ENCODE peak calls at places on chromosomes 1 and 21, in six cellular contexts. R is GM12865, N is tibial artery, W is esophagus squamous epithelium, G is mucosa of descending colon, Y is psoas muscle. Q is an unnamed sample.
A peak's percentile ranks its signal among the peaks of the same experiment; 100 is the strongest.

GRCh38 chr1:54487571-54488050 is 60.4 kb upstream of the ACOT11 start:
- DNase-seq in N (peak; percentile 34), G (no peak), W (no peak), R (no peak), Y (peak; percentile 25), Q (no peak)

GRCh38 chr1:54163051-54163450 is 10.3 kb upstream of the CDCP2 start:
- DNase-seq in Y (no peak), N (no peak), W (no peak), G (peak; percentile 72), R (no peak), Q (no peak)

GRCh38 chr1:85579619-85580018 is 942 bp upstream of the CCN1 start:
- DNase-seq in N (no peak), W (no peak), G (no peak), R (no peak), Y (peak; percentile 27), Q (peak; percentile 87)

GRCh38 chr21:44946254-44947041 is 6.6 kb downstream of the SLX9 start:
- DNase-seq in N (no peak), R (no peak), W (no peak), Y (peak; percentile 15), G (no peak), Q (no peak)

GRCh38 chr1:28122183-28122582 is 33.8 kb upstream of the EYA3 start:
- DNase-seq in R (no peak), W (no peak), Y (no peak), G (no peak), N (no peak), Q (peak; percentile 54)

GRCh38 chr21:44498965-44499560 is 40.9 kb downstream of the KRTAP10-1 start:
- DNase-seq in W (no peak), Y (no peak), G (no peak), N (no peak), R (no peak), Q (no peak)

GRCh38 chr1:4729108-4729506 is 74.7 kb downstream of the AJAP1 start:
- DNase-seq in Y (no peak), W (no peak), R (no peak), G (no peak), N (no peak), Q (no peak)

GRCh38 chr1:221839794-221840395 is 98.0 kb upstream of the DUSP10 start:
- DNase-seq in W (no peak), G (peak; percentile 55), Y (peak; percentile 79), R (peak; percentile 93), N (peak; percentile 68), Q (peak; percentile 74)

GRCh38 chr1:42173155-42173933 is 8.8 kb upstream of the GUCA2A start:
- DNase-seq in Y (peak; percentile 64), N (no peak), G (peak; percentile 65), W (no peak), R (peak; percentile 59), Q (peak; percentile 34)

GRCh38 chr1:12600335-12600734 is 17.7 kb downstream of the DHRS3 start:
- DNase-seq in N (peak; percentile 89), G (peak; percentile 65), W (no peak), R (no peak), Y (peak; percentile 84), Q (no peak)

GRCh38 chr1:49765034-49765433 is 258.7 kb downstream of the AGBL4 start:
- DNase-seq in G (no peak), R (no peak), W (no peak), Y (no peak), N (no peak), Q (no peak)

GRCh38 chr1:97145321-97145956 is 423.9 kb downstream of the PTBP2 start:
- DNase-seq in W (no peak), G (no peak), Y (no peak), R (no peak), N (no peak), Q (peak; percentile 98)

GRCh38 chr1:45669859-45670655 is 16.3 kb downstream of the GPBP1L1 start:
- DNase-seq in G (no peak), N (no peak), Y (no peak), R (no peak), W (no peak), Q (peak; percentile 70)

GRCh38 chr1:52567943-52568342 is 15.1 kb upstream of the TUT4 start:
- DNase-seq in Y (no peak), W (no peak), R (no peak), G (no peak), N (no peak), Q (no peak)

GRCh38 chr1:234597894-234598293 is 12.1 kb downstream of the IRF2BP2 start:
- DNase-seq in R (peak; percentile 79), W (no peak), N (no peak), Y (no peak), G (no peak), Q (peak; percentile 59)

GRCh38 chr1:78797108-78797781 is 147.6 kb downstream of the IFI44 start:
- DNase-seq in G (no peak), W (no peak), Y (no peak), R (peak; percentile 3), N (no peak), Q (no peak)

GRCh38 chr1:67552336-67552759 is 122.1 kb upstream of the SERBP1 start:
- DNase-seq in W (no peak), N (no peak), G (peak; percentile 69), Y (no peak), R (no peak), Q (no peak)

GRCh38 chr1:172002725-172003345 is 161.5 kb downstream of the DNM3 start:
- DNase-seq in N (no peak), G (no peak), Y (no peak), R (peak; percentile 81), W (no peak), Q (peak; percentile 71)

GRCh38 chr1:246219508-246220030 is 287.5 kb downstream of the SMYD3 start:
- DNase-seq in Y (no peak), R (peak; percentile 64), W (no peak), N (no peak), G (no peak), Q (peak; percentile 21)

GRCh38 chr1:55814967-55815366 is 599.8 kb upstream of the USP24 start:
- DNase-seq in R (no peak), W (no peak), G (no peak), Y (no peak), N (no peak), Q (no peak)

GRCh38 chr1:172581779-172582178 is 48.8 kb downstream of the SUCO start:
- DNase-seq in N (no peak), G (no peak), R (no peak), Y (no peak), W (no peak), Q (peak; percentile 51)

GRCh38 chr1:32989160-32989894 is 24.7 kb upstream of the RNF19B start:
- DNase-seq in R (peak; percentile 65), N (peak; percentile 88), G (peak; percentile 65), Y (peak; percentile 72), W (no peak), Q (peak; percentile 97)

GRCh38 chr1:2192031-2192995 is 2.3 kb downstream of the FAAP20 start:
- DNase-seq in R (no peak), W (no peak), Y (no peak), G (no peak), N (no peak), Q (peak; percentile 83)

GRCh38 chr1:112386786-112387346 is 9.1 kb upstream of the CTTNBP2NL start:
- DNase-seq in G (no peak), Y (no peak), W (no peak), N (no peak), R (no peak), Q (no peak)

GRCh38 chr1:145837658-145838057 is 7.8 kb upstream of the NUDT17 start:
- DNase-seq in R (no peak), W (no peak), Y (no peak), G (no peak), N (no peak), Q (no peak)

GRCh38 chr1:200966934-200967333 is 56.6 kb downstream of the KIF21B start:
- DNase-seq in W (no peak), Y (no peak), R (no peak), N (no peak), G (no peak), Q (no peak)

GRCh38 chr1:200962631-200963030 is 60.9 kb downstream of the KIF21B start:
- DNase-seq in W (no peak), N (no peak), G (no peak), R (no peak), Y (no peak), Q (no peak)

GRCh38 chr1:200963076-200963475 is 60.4 kb downstream of the KIF21B start:
- DNase-seq in N (no peak), W (no peak), G (no peak), R (no peak), Y (no peak), Q (no peak)

GRCh38 chr1:200967693-200968468 is 55.6 kb downstream of the KIF21B start:
- DNase-seq in G (no peak), Y (no peak), W (no peak), R (no peak), N (no peak), Q (no peak)

GRCh38 chr1:200965111-200965510 is 58.4 kb downstream of the KIF21B start:
- DNase-seq in Y (no peak), N (no peak), R (no peak), W (no peak), G (no peak), Q (no peak)
- TF ChIP-seq CTCF in Y (no peak), N (no peak), R (no peak), W (no peak), G (no peak), Q (no peak)

DNA sequence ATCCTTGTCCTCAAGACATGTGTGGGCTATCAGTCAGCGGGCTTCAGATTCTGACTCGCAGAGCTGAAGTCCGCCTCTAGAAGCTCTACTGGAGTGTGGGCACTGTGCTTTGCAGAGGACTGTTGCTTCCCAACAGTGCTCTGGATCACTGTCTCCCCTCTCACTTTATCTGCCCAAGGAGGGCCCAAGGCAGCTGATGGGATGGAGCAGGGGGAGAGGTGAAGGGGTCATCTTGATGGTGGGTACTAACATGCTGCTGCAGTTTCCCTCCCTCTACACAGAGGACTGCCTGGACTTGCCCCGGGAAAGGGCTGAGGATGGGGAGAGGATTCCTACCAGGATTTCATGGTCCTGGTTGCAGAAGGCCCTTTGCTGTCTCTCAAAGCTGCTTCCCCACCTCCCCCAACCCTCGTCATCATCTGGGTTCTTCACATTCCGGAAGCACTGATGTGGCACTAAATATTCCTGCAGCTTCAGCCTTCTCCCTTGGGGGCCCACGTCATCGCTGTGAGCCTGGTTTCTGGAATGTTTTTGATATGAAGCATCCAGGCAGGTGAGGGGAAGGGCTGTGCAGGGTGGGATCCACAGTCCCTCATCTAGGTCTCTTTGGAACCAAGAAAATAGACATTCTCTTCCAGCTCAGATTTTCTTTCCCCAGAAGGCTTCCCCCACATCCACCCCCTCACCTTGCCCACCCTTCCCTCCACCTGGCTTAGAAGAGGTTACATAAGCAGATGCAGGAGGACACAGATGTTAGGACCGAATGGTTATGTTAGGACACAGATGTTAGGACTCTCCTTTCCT is 23.2 kb downstream of the NUAK2 start:
- DNase-seq in W (no peak), N (no peak), Y (no peak), R (no peak), G (no peak), Q (peak; percentile 98)
- H3K4me3 ChIP-seq in W (no peak overlapping the region), N (no peak overlapping the region), Y (no peak overlapping the region), R (no peak overlapping the region), G (no peak overlapping the region), Q (no peak overlapping the region)

GRCh38 chr1:13812456-13813397 is 112.7 kb downstream of the PRDM2 start:
- DNase-seq in R (no peak), G (no peak), W (no peak), Y (no peak), N (no peak), Q (no peak)
- TF ChIP-seq CTCF in R (no peak), G (no peak), W (no peak), Y (no peak), N (no peak), Q (no peak)

DNA sequence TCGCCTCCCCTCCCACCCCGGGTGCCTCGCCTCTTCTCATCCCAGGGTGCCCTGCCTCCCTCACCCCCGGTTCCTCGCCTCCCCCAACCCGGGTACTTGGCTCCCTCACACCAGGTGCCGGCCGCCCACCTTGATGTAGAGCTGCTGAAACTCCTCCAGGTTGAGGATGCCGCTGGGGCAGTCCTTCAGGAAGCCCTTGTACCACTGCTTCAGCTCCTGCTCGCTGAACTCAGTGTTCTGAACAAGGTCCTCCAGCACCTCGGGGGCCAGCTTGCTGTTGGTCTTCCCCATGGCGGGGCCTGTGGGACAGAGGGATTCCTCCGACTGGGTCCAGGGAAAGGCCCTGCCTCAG is 6.9 kb downstream of the HPCAL4 start:
- DNase-seq in Y (no peak), R (no peak), W (no peak), G (no peak), N (no peak), Q (no peak)
- H3K4me3 ChIP-seq in Y (no peak overlapping the region), R (no peak overlapping the region), W (no peak overlapping the region), G (no peak overlapping the region), N (no peak overlapping the region), Q (no peak overlapping the region)